ENCODE peak calls at places on chromosomes 13 and 19, in four cellular contexts. One of them, this sample, is unnamed.

GRCh38 chr13:100534147-100534818 is 54.3 kb downstream of the GGACT start:
- DNase-seq in K562: no peak
- DNase-seq in SK-N-SH: no peak
- DNase-seq in GM12878: no peak
- DNase-seq in this sample: no peak

GRCh38 chr19:15776264-15776663 is 11.2 kb upstream of the OR10H5 start:
- DNase-seq in K562: no peak
- DNase-seq in SK-N-SH: no peak
- DNase-seq in GM12878: no peak
- DNase-seq in this sample: no peak

GRCh38 chr19:57566396-57567256 is 7.0 kb upstream of the ZNF550 start:
- DNase-seq in K562: no peak
- DNase-seq in SK-N-SH: no peak
- DNase-seq in GM12878: no peak
- DNase-seq in this sample: no peak

GRCh38 chr19:55642153-55643002 is 1.1 kb upstream of the ZNF581 start:
- DNase-seq in K562: no peak
- DNase-seq in SK-N-SH: peak
- DNase-seq in GM12878: no peak
- DNase-seq in this sample: no peak

GRCh38 chr19:955803-956746 is 28.1 kb upstream of the WDR18 start:
- DNase-seq in K562: no peak
- DNase-seq in SK-N-SH: no peak
- DNase-seq in GM12878: no peak
- DNase-seq in this sample: no peak

GRCh38 chr19:47190167-47190727 is 40.8 kb downstream of the BBC3 start:
- DNase-seq in K562: peak
- DNase-seq in SK-N-SH: peak
- DNase-seq in GM12878: no peak
- DNase-seq in this sample: peak

GRCh38 chr19:44644391-44645016 is 794 bp downstream of the PVR start:
- DNase-seq in K562: peak
- DNase-seq in SK-N-SH: peak
- DNase-seq in GM12878: no peak
- DNase-seq in this sample: peak

GRCh38 chr19:9323557-9323918 is 441 bp upstream of the ZNF559 start:
- DNase-seq in K562: peak
- DNase-seq in SK-N-SH: peak
- DNase-seq in GM12878: peak
- DNase-seq in this sample: peak

GRCh38 chr19:53960886-53961285 is 1.9 kb upstream of the CACNG8 start:
- DNase-seq in K562: no peak
- DNase-seq in SK-N-SH: no peak
- DNase-seq in GM12878: no peak
- DNase-seq in this sample: no peak

GRCh38 chr19:54481326-54481930 is 8.3 kb upstream of the CDC42EP5 start:
- DNase-seq in K562: peak
- DNase-seq in SK-N-SH: peak
- DNase-seq in GM12878: no peak
- DNase-seq in this sample: peak

GRCh38 chr13:34900288-34900739 is 41.8 kb upstream of the NBEA start:
- DNase-seq in K562: no peak
- DNase-seq in SK-N-SH: no peak
- DNase-seq in GM12878: no peak
- DNase-seq in this sample: no peak

GRCh38 chr19:16206637-16207036 is 8.9 kb downstream of the AP1M1 start:
- DNase-seq in K562: no peak
- DNase-seq in SK-N-SH: peak
- DNase-seq in GM12878: no peak
- DNase-seq in this sample: no peak

GRCh38 chr13:79090552-79091159 is 315.4 kb downstream of the RBM26 start:
- DNase-seq in K562: no peak
- DNase-seq in SK-N-SH: no peak
- DNase-seq in GM12878: no peak
- DNase-seq in this sample: no peak

GRCh38 chr13:54852831-54853230 is 1824.2 kb downstream of the OLFM4 start:
- DNase-seq in K562: no peak
- DNase-seq in SK-N-SH: no peak
- DNase-seq in GM12878: no peak
- DNase-seq in this sample: no peak

GRCh38 chr13:48231948-48232347 is 1.1 kb upstream of the ITM2B start:
- DNase-seq in K562: no peak
- DNase-seq in SK-N-SH: no peak
- DNase-seq in GM12878: no peak
- DNase-seq in this sample: no peak

GRCh38 chr13:37059848-37060192 is 332 bp upstream of the SUPT20H start:
- DNase-seq in K562: no peak
- DNase-seq in SK-N-SH: no peak
- DNase-seq in GM12878: no peak
- DNase-seq in this sample: no peak

GRCh38 chr13:109297628-109298027 is 488.8 kb downstream of the IRS2 start:
- DNase-seq in K562: no peak
- DNase-seq in SK-N-SH: peak
- DNase-seq in GM12878: no peak
- DNase-seq in this sample: no peak

DNA sequence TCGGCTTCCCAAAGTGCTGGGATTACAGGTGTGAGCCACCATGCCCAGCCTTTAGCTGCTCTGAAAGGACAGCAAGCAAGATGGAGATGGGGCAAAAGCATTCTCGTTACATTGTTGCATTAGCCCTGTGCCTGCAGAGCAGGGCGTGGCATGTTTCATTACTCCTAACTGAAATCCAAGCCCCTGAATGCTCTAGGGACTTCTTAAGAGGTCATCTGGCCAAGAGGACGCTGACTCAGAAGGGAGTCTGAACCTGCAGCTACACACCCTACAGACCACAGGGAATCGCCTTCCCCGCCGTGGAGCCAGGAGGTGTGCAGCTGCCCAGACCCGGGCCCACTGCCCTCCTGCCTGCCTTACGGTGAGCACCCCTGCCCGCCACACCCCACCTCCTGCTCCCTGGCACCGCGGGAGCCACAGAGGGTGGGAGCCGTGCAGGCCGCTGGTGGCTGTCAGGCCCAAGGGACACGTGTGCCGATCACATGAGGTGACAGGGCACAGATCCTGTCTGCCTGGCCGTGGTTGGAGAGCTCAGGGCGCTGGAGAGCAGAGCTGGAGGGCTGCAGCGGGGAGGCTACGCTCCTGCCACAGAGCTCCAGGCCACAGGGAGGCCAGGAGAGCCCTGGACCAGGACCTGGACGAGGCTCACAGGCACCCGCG is 27.2 kb downstream of the ADPRHL1 start:
- DNase-seq in K562: no peak
- DNase-seq in SK-N-SH: no peak
- DNase-seq in GM12878: no peak
- DNase-seq in this sample: no peak
- TF ChIP-seq NFIC in K562: no peak
- TF ChIP-seq NFIC in SK-N-SH: no peak
- TF ChIP-seq NFIC in GM12878: no peak
- TF ChIP-seq NFIC in this sample: no peak

GRCh38 chr19:11191273-11191755 is 6.0 kb downstream of the KANK2 start:
- DNase-seq in K562: peak
- DNase-seq in SK-N-SH: peak
- DNase-seq in GM12878: no peak
- DNase-seq in this sample: no peak
- TF ChIP-seq NFIC in K562: no peak
- TF ChIP-seq NFIC in SK-N-SH: no peak
- TF ChIP-seq NFIC in GM12878: no peak
- TF ChIP-seq NFIC in this sample: no peak

DNA sequence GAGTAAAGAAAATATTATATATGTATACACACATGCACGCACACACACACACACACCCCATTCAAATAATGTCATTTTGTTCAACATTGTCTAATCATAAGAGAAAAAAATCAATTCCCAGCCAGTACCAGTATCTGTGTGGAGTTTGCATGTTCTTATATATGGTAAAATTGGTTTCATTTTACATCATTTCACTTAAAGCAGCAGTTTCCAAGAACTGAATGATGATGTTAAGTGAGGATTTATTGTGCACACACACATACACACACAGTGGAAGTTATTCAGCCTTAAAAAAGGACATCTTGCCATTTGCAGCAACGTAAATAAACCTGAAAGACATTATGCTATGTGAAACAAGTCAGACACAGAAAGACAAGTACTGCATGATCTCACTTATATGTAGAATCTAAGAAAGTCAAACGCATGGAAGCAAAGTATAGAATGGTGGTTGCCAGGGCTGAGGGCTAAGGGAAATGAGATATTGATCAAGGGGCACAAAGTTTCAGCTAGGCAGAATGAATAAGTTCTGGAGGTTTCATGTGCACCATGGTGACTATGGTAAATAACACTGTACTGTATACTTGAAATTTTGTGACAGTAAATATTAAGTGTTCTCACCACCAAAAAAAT is 5.3 kb downstream of the SIGLECL1 start:
- DNase-seq in K562: no peak
- DNase-seq in SK-N-SH: no peak
- DNase-seq in GM12878: no peak
- DNase-seq in this sample: no peak
- TF ChIP-seq NFIC in K562: no peak
- TF ChIP-seq NFIC in SK-N-SH: no peak
- TF ChIP-seq NFIC in GM12878: no peak
- TF ChIP-seq NFIC in this sample: no peak

GRCh38 chr19:18853755-18854427 is 22.1 kb downstream of the UPF1 start:
- DNase-seq in K562: no peak
- DNase-seq in SK-N-SH: no peak
- DNase-seq in GM12878: no peak
- DNase-seq in this sample: no peak
- TF ChIP-seq NFIC in K562: no peak
- TF ChIP-seq NFIC in SK-N-SH: no peak
- TF ChIP-seq NFIC in GM12878: no peak
- TF ChIP-seq NFIC in this sample: no peak